ENCODE peak calls at places on chromosomes 2 and 18, in five cellular contexts. T is GM19239, Q is T-helper 2 cell, S is DMS53, F is HT-29. Z is an unnamed sample.
A peak's percentile ranks its signal among the peaks of the same experiment; 100 is the strongest.

GRCh38 chr2:118865106-118865505 is 17.7 kb upstream of the EN1 start:
- DNase-seq in T (no peak), Q (no peak), S (peak; percentile 65), F (peak; percentile 61), Z (peak; percentile 45)

GRCh38 chr18:7918696-7919095 is 351.6 kb downstream of the PTPRM start:
- DNase-seq in T (no peak), Q (no peak), S (no peak), F (no peak), Z (no peak)

GRCh38 chr2:233438573-233439147 is 84.4 kb downstream of the DGKD start:
- DNase-seq in T (no peak), Q (no peak), S (no peak), F (no peak), Z (no peak)

GRCh38 chr2:27096748-27097297 is 10.3 kb downstream of the KHK start:
- DNase-seq in T (no peak), Q (no peak), S (no peak), F (no peak), Z (no peak)

GRCh38 chr18:26976206-26976605 is 110.7 kb upstream of the AQP4 start:
- DNase-seq in T (no peak), Q (no peak), S (no peak), F (no peak), Z (no peak)

GRCh38 chr18:46414863-46415262 is 242.2 kb downstream of the LOXHD1 start:
- DNase-seq in T (no peak), Q (no peak), S (no peak), F (no peak), Z (no peak)

GRCh38 chr18:47876813-47877212 is 53.6 kb downstream of the SMAD2 start:
- DNase-seq in T (no peak), Q (no peak), S (no peak), F (no peak), Z (no peak)

GRCh38 chr2:217840522-217840921 is 162.3 kb downstream of the TNS1 start:
- DNase-seq in T (no peak), Q (no peak), S (no peak), F (no peak), Z (no peak)

GRCh38 chr2:222136106-222136630 is 162.6 kb downstream of the PAX3 start:
- DNase-seq in T (no peak), Q (no peak), S (no peak), F (no peak), Z (no peak)

GRCh38 chr2:107091163-107091864 is 205.3 kb upstream of the ST6GAL2 start:
- DNase-seq in T (no peak), Q (no peak), S (no peak), F (no peak), Z (no peak)

GRCh38 chr2:64722645-64723044 is 68.9 kb upstream of the SERTAD2 start:
- DNase-seq in T (no peak), Q (no peak), S (no peak), F (no peak), Z (no peak)

GRCh38 chr2:160397530-160397865 is 96.1 kb downstream of the RBMS1 start:
- DNase-seq in T (no peak), Q (no peak), S (no peak), F (no peak), Z (peak; percentile 16)

GRCh38 chr18:8051388-8051787 is 484.3 kb downstream of the PTPRM start:
- DNase-seq in T (no peak), Q (no peak), S (no peak), F (no peak), Z (no peak)

GRCh38 chr2:72414108-72414507 is 266.4 kb upstream of the CYP26B1 start:
- DNase-seq in T (no peak), Q (no peak), S (no peak), F (no peak), Z (no peak)

GRCh38 chr2:38601463-38602135 is 1.1 kb downstream of the HNRNPLL start:
- DNase-seq in T (no peak), Q (no peak), S (peak; percentile 54), F (peak; percentile 61), Z (no peak)

GRCh38 chr2:181882621-181883020 is 8.9 kb upstream of the ITPRID2 start:
- DNase-seq in T (no peak), Q (no peak), S (no peak), F (no peak), Z (no peak)

GRCh38 chr2:122980672-122981071 is 1044.4 kb upstream of the CNTNAP5 start:
- DNase-seq in T (no peak), Q (no peak), S (no peak), F (no peak), Z (no peak)

GRCh38 chr2:128291844-128292598 is 26.6 kb downstream of the HS6ST1 start:
- DNase-seq in T (no peak), Q (no peak), S (no peak), F (no peak), Z (no peak)

GRCh38 chr2:70553334-70553583 is 367 bp downstream of the TGFA start:
- DNase-seq in T (no peak), Q (no peak), S (peak; percentile 87), F (peak; percentile 78), Z (no peak)

GRCh38 chr2:232816656-232817055 is 40.3 kb upstream of the KCNJ13 start:
- DNase-seq in T (no peak), Q (no peak), S (peak; percentile 13), F (no peak), Z (no peak)

GRCh38 chr2:47189635-47190034 is 34.5 kb upstream of the STPG4 start:
- DNase-seq in T (no peak), Q (no peak), S (no peak), F (no peak), Z (no peak)

GRCh38 chr2:29517421-29517820 is 402.2 kb downstream of the CLIP4 start:
- DNase-seq in T (no peak), Q (no peak), S (no peak), F (no peak), Z (no peak)

GRCh38 chr2:19607400-19607799 is 249.0 kb upstream of the OSR1 start:
- DNase-seq in T (no peak), Q (no peak), S (no peak), F (no peak), Z (no peak)

GRCh38 chr2:128275498-128276045 is 43.1 kb downstream of the HS6ST1 start:
- DNase-seq in T (no peak), Q (no peak), S (no peak), F (no peak), Z (no peak)

GRCh38 chr2:159968282-159968900 is 94.0 kb downstream of the PLA2R1 start:
- DNase-seq in T (peak; percentile 14), Q (no peak), S (peak; percentile 79), F (peak; percentile 42), Z (peak; percentile 35)

GRCh38 chr18:76479351-76480238 is 15.4 kb downstream of the ZNF516 start:
- DNase-seq in T (no peak), Q (no peak), S (no peak), F (no peak), Z (no peak)

GRCh38 chr18:59093668-59094067 is 46.0 kb upstream of the SEC11C start:
- DNase-seq in T (no peak), Q (no peak), S (peak; percentile 78), F (no peak), Z (no peak)

GRCh38 chr2:10868021-10868420 is 43.7 kb upstream of the KCNF1 start:
- DNase-seq in T (no peak), Q (no peak), S (no peak), F (no peak), Z (no peak)

GRCh38 chr18:40056085-40056484 is 1898.9 kb upstream of the PIK3C3 start:
- DNase-seq in T (no peak), Q (no peak), S (no peak), F (no peak), Z (no peak)

GRCh38 chr2:219392754-219393153 is 5.0 kb upstream of the DNPEP start:
- DNase-seq in T (no peak), Q (no peak), S (no peak), F (no peak), Z (no peak)

GRCh38 chr2:127857494-127857818 is 499 bp downstream of the POLR2D start:
- DNase-seq in T (no peak), Q (no peak), S (peak; percentile 64), F (peak; percentile 41), Z (no peak)

GRCh38 chr2:240586919-240587800 is 626 bp downstream of the CAPN10 start:
- DNase-seq in T (no peak), Q (peak; percentile 53), S (peak; percentile 80), F (peak; percentile 45), Z (no peak)

GRCh38 chr18:22165603-22166069 is 3.8 kb upstream of the GATA6 start:
- DNase-seq in T (no peak), Q (no peak), S (no peak), F (no peak), Z (no peak)

GRCh38 chr2:45242161-45242741 is 233.0 kb upstream of the SIX2 start:
- DNase-seq in T (no peak), Q (no peak), S (peak; percentile 70), F (no peak), Z (no peak)

GRCh38 chr2:30368258-30368657 is 78.8 kb upstream of the LCLAT1 start:
- DNase-seq in T (no peak), Q (no peak), S (no peak), F (no peak), Z (no peak)